ENCODE peak calls at places on chromosome 10, in five cellular contexts. X is H9, M is mesenchymal stem cell, Y is neuronal stem cell, I is IMR-90. P is an unnamed sample.

GRCh38 chr10:113199459-113199858 is 249.4 kb downstream of the TCF7L2 start:
- DNase-seq in X (no peak), M (peak; percentile 56), Y (no peak), I (peak; percentile 75), P (no peak)

GRCh38 chr10:104076743-104077160 is 8.9 kb downstream of the COL17A1 start:
- DNase-seq in X (peak; percentile 58), M (no peak), Y (peak; percentile 70), I (peak; percentile 16), P (peak; percentile 81)

GRCh38 chr10:86310702-86311101 is 55.9 kb downstream of the GRID1 start:
- DNase-seq in X (peak; percentile 12), M (no peak), Y (no peak), I (no peak), P (no peak)

GRCh38 chr10:1552415-1552814 is 184.9 kb downstream of the ADARB2 start:
- DNase-seq in X (no peak), M (no peak), Y (no peak), I (no peak), P (no peak)

GRCh38 chr10:36489928-36490279 is 635.5 kb upstream of the ANKRD30A start:
- DNase-seq in X (no peak), M (peak; percentile 44), Y (no peak), I (peak; percentile 86), P (peak; percentile 29)

GRCh38 chr10:50506861-50507573 is 116.7 kb downstream of the SGMS1 start:
- DNase-seq in X (no peak), M (no peak), Y (peak; percentile 12), I (no peak), P (no peak)

GRCh38 chr10:3419719-3420495 is 247.3 kb upstream of the PITRM1 start:
- DNase-seq in X (no peak), M (no peak), Y (no peak), I (no peak), P (no peak)

GRCh38 chr10:34775044-34775637 is 40.0 kb downstream of the PARD3 start:
- DNase-seq in X (no peak), M (no peak), Y (no peak), I (no peak), P (no peak)

GRCh38 chr10:17645591-17646345 is 1.8 kb downstream of the STAM start:
- DNase-seq in X (no peak), M (no peak), Y (no peak), I (peak; percentile 18), P (no peak)

GRCh38 chr10:32156031-32156495 is 99.8 kb upstream of the KIF5B start:
- DNase-seq in X (no peak), M (no peak), Y (no peak), I (no peak), P (no peak)

DNA sequence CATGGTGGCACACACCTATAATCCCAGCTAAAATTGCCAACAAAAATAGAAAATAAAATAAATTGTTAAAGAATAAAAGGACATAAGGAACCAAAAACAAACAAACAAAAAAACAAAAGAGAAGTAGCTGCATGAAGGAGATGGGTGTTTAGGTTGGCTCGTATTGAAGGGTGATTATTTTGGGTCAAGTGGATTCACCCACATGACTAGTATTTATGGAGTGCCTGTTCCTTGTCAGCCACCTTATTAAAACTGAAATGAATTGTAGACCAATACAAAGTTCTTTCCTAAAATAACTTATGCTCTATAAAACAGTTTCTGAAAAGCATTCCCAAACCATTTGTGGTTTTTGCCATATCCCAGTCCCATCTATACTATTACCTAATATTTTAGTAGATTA is 138.7 kb downstream of the BTAF1 start:
- DNase-seq in X (no peak), M (no peak), Y (no peak), I (no peak), P (no peak)
- H2BK15ac ChIP-seq in X (no peak overlapping the region), M (no peak overlapping the region), Y (no peak overlapping the region), I (no peak overlapping the region), P (no peak overlapping the region)

GRCh38 chr10:133226251-133226808 is 3.7 kb upstream of the UTF1 start:
- DNase-seq in X (no peak), M (no peak), Y (no peak), I (no peak), P (no peak)
- H2BK15ac ChIP-seq in X (no peak overlapping the region), M (no peak overlapping the region), Y (no peak overlapping the region), I (no peak overlapping the region), P (no peak overlapping the region)

DNA sequence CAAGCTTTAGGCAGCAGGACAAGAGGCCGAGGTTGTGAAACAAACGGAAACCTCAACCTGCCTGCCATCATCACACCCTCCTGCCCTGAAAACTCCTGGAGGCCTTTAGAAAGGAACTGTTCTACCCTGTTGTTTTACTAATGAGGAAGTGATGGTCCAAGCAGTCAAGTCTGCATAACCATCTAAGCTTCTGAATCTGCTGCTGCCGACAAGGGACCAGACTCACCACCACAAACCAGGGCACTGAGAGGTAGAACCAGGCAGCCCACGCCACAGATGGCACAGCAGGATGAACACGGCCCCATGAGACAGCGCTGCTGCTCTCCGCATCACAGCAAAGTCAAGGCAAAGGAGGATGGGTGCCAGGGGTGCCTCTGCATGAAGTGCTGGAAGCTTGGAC is 209.4 kb downstream of the CELF2 start:
- DNase-seq in X (no peak), M (no peak), Y (no peak), I (no peak), P (no peak)
- H2BK15ac ChIP-seq in X (no peak overlapping the region), M (no peak overlapping the region), Y (no peak overlapping the region), I (no peak overlapping the region), P (no peak overlapping the region)

GRCh38 chr10:97163646-97164535 is 21.9 kb downstream of the SLIT1 start:
- DNase-seq in X (no peak), M (no peak), Y (no peak), I (no peak), P (no peak)
- H2BK15ac ChIP-seq in X (no peak overlapping the region), M (no peak overlapping the region), Y (peak overlapping the region; percentile 59), I (no peak overlapping the region), P (no peak overlapping the region)

GRCh38 chr10:70679498-70679897 is 7.2 kb downstream of the ADAMTS14 start:
- DNase-seq in X (no peak), M (no peak), Y (no peak), I (peak; percentile 16), P (no peak)

GRCh38 chr10:70677620-70678249 is 5.4 kb downstream of the ADAMTS14 start:
- DNase-seq in X (no peak), M (no peak), Y (no peak), I (no peak), P (no peak)

GRCh38 chr10:70678250-70678635 is 5.9 kb downstream of the ADAMTS14 start:
- DNase-seq in X (no peak), M (no peak), Y (no peak), I (no peak), P (no peak)

GRCh38 chr10:70677016-70677415 is 4.7 kb downstream of the ADAMTS14 start:
- DNase-seq in X (no peak), M (no peak), Y (no peak), I (no peak), P (no peak)

DNA sequence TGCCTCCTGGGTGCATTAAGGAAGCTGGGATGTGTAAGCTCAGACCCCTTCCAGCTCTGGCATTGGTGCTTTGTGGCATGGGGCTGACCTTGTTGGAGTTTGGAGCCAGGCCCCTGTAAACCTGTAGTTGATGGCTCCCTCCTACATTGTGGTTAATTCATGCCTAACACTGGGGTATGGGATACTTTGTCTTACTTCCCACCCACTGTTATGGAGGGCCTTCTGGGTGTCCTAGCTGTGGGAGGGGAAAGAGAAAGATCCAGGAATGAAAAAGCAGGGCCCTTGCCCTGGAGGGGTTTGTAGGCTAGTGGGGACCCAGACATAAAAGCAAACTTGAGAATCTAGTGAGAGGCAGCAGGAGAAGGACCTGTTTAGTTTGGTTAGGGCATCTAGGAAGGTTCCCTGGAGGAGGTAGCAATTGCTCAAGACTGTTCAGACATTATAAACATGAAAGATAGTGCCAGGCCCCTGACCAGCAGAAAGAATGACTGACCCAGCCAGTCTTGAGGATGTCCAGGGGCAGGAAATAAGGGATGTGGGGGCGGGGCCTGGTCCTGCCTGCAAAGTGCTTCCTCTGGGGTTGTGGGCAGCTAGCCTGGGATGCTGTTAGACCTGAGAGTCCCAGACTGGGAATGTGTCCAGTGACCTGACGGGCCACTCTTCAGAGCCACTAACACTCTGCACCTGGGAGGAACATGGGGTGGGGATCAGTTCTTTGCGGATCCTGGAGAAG is 6.6 kb downstream of the ADAMTS14 start:
- DNase-seq in X (no peak), M (no peak), Y (no peak), I (no peak), P (no peak)
- H2BK15ac ChIP-seq in X (no peak overlapping the region), M (no peak overlapping the region), Y (no peak overlapping the region), I (no peak overlapping the region), P (no peak overlapping the region)

GRCh38 chr10:124305984-124306383 is 112.7 kb downstream of the OAT start:
- DNase-seq in X (no peak), M (no peak), Y (no peak), I (no peak), P (no peak)
- H2BK15ac ChIP-seq in X (no peak overlapping the region), M (no peak overlapping the region), Y (no peak overlapping the region), I (no peak overlapping the region), P (no peak overlapping the region)